ENCODE peak calls at places on chromosomes 12 and 14, in four cellular contexts. B is endothelial cell of umbilical vein, M is body of pancreas, P is caudate nucleus. K is an unnamed sample.

GRCh38 chr12:57175428-57176138 is 28.2 kb upstream of the LRP1-AS start:
- DNase-seq in B (peak; percentile 24), M (peak; percentile 69), P (peak; percentile 51), K (peak; percentile 44)

GRCh38 chr14:68874746-68875155 is 81.9 kb upstream of the ZFP36L1 start:
- DNase-seq in B (no peak), M (no peak), P (no peak), K (no peak)

GRCh38 chr12:110657747-110658146 is 31.2 kb downstream of the HVCN1 start:
- DNase-seq in B (no peak), M (no peak), P (no peak), K (no peak)

GRCh38 chr14:31268216-31268615 is 60.6 kb upstream of the HECTD1 start:
- DNase-seq in B (no peak), M (no peak), P (no peak), K (no peak)

GRCh38 chr12:92068441-92068840 is 77.2 kb downstream of the BTG1 start:
- DNase-seq in B (no peak), M (no peak), P (no peak), K (no peak)

GRCh38 chr12:6326316-6326959 is 15.4 kb downstream of the TNFRSF1A start:
- DNase-seq in B (peak; percentile 49), M (no peak), P (no peak), K (no peak)

GRCh38 chr12:130483616-130484180 is 146.0 kb downstream of the PIWIL1 start:
- DNase-seq in B (no peak), M (no peak), P (no peak), K (no peak)

GRCh38 chr12:7498832-7499231 is 4.7 kb downstream of the CD163 start:
- DNase-seq in B (no peak), M (peak; percentile 39), P (no peak), K (no peak)

GRCh38 chr14:54447231-54447692 is 6.1 kb upstream of the CNIH1 start:
- DNase-seq in B (no peak), M (peak; percentile 47), P (no peak), K (no peak)

DNA sequence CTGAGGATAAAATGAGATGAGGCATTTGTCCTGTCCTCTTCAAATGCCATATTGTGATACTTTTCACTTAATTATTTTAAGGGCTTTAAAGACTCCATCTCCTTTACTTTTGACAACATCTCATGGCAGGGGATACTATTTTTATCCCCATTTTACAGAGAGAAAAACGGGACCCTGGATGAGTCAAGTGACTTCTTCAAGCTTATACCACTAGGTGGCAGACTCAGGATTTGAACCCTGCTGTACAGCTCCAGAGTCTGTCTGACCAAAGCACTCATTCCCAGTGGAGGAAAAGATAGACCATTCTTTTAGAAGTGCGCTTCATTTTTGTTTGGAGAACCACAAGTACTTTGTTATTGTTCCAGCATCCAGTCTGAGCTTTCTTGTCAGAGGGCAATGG is 1.7 kb upstream of the SMOC1 start:
- DNase-seq in B (peak; percentile 33), M (peak; percentile 14), P (no peak), K (no peak)
- H3K27ac ChIP-seq in B (no peak overlapping the region), M (no peak overlapping the region), P (no peak overlapping the region), K (no peak overlapping the region)

GRCh38 chr12:3407723-3408122 is 83.3 kb upstream of the PRMT8 start:
- DNase-seq in B (no peak), M (no peak), P (no peak), K (no peak)
- H3K27ac ChIP-seq in B (no peak overlapping the region), M (no peak overlapping the region), P (no peak overlapping the region), K (no peak overlapping the region)

DNA sequence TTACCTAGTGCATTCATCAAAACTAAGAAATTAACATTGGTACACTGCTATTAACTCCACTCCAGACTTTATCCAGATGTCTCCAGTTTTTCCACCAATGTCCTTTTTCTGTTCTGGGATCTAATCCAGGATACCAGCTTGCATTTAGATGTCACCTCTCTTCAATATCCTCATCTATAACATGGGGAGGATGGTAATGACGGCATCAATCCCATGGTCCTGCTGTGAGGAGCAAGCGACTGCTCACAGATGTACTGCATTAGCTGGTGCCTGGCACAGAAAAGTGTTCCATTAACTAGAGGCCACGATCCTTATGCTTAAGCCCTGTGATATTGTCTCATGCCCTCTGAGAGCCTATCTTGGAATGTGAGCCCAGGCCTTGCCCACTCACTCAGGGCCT is 53.8 kb downstream of the CALM1 start:
- DNase-seq in B (no peak), M (no peak), P (no peak), K (no peak)
- H3K27ac ChIP-seq in B (no peak overlapping the region), M (no peak overlapping the region), P (no peak overlapping the region), K (no peak overlapping the region)

GRCh38 chr12:112103758-112104504 is 4.7 kb downstream of the NAA25 start:
- DNase-seq in B (no peak), M (no peak), P (no peak), K (no peak)

GRCh38 chr12:112105891-112106290 is 2.7 kb downstream of the NAA25 start:
- DNase-seq in B (no peak), M (no peak), P (no peak), K (no peak)

GRCh38 chr12:112107306-112107705 is 1.3 kb downstream of the NAA25 start:
- DNase-seq in B (no peak), M (no peak), P (no peak), K (no peak)

GRCh38 chr12:112111931-112112330 is 3.3 kb upstream of the NAA25 start:
- DNase-seq in B (no peak), M (no peak), P (no peak), K (no peak)

GRCh38 chr12:112107728-112108447 is 695 bp downstream of the NAA25 start:
- DNase-seq in B (peak; percentile 38), M (peak; percentile 33), P (peak; percentile 37), K (no peak)
- H3K27ac ChIP-seq in B (peak overlapping the region; percentile 74), M (peak overlapping the region; percentile 94), P (peak overlapping the region; percentile 28), K (peak overlapping the region; percentile 31)

GRCh38 chr12:52756281-52756960 is 20.7 kb downstream of the KRT76 start:
- DNase-seq in B (no peak), M (no peak), P (no peak), K (no peak)

GRCh38 chr12:52759218-52759617 is 17.9 kb downstream of the KRT76 start:
- DNase-seq in B (no peak), M (no peak), P (no peak), K (no peak)

GRCh38 chr12:52759695-52760094 is 17.4 kb downstream of the KRT76 start:
- DNase-seq in B (no peak), M (no peak), P (no peak), K (no peak)

GRCh38 chr12:52755533-52755932 is 21.6 kb downstream of the KRT76 start:
- DNase-seq in B (no peak), M (no peak), P (no peak), K (no peak)

DNA sequence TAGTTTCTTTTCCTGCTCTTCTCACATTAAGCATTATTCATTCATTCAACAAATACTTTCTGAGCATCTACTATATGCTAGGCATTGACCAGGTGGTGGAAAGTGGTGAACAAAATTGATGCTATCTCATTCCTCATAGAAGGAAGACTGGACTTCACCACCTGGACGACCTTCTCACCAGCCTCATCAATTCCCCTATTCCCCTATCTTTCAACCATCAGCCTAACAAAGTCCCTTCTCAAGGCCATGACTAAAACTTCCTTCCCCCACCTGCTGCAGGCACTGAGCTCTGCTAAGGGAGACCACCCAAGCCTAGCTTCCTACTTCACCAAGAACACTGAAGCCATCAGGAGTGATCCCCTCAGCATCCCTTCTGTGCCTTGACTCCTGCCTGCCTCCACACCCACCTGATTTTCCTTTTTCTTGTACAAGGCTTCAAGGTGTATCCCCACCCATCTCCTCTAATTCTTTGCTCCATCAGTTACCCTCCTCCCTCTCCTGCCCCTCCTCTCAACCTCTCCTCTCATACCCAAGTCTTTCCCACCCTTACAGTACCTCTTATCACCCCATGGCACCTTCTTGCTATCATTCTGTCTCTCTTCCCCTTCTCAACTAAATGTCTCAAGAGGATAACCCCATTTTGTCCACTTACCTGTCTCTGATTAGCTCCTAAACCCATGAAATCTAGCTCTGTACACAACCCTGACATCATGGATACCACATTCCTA is 19.5 kb downstream of the KRT76 start:
- DNase-seq in B (no peak), M (no peak), P (no peak), K (no peak)
- H3K27ac ChIP-seq in B (no peak overlapping the region), M (no peak overlapping the region), P (no peak overlapping the region), K (no peak overlapping the region)

GRCh38 chr14:61642246-61642982 is 52.9 kb upstream of the HIF1A start:
- DNase-seq in B (no peak), M (no peak), P (no peak), K (no peak)

GRCh38 chr14:61643546-61643945 is 51.8 kb upstream of the HIF1A start:
- DNase-seq in B (no peak), M (no peak), P (no peak), K (no peak)

GRCh38 chr14:61638595-61639391 is 56.5 kb upstream of the HIF1A start:
- DNase-seq in B (no peak), M (no peak), P (no peak), K (no peak)

GRCh38 chr14:61640834-61641170 is 54.5 kb upstream of the HIF1A start:
- DNase-seq in B (no peak), M (no peak), P (no peak), K (no peak)

DNA sequence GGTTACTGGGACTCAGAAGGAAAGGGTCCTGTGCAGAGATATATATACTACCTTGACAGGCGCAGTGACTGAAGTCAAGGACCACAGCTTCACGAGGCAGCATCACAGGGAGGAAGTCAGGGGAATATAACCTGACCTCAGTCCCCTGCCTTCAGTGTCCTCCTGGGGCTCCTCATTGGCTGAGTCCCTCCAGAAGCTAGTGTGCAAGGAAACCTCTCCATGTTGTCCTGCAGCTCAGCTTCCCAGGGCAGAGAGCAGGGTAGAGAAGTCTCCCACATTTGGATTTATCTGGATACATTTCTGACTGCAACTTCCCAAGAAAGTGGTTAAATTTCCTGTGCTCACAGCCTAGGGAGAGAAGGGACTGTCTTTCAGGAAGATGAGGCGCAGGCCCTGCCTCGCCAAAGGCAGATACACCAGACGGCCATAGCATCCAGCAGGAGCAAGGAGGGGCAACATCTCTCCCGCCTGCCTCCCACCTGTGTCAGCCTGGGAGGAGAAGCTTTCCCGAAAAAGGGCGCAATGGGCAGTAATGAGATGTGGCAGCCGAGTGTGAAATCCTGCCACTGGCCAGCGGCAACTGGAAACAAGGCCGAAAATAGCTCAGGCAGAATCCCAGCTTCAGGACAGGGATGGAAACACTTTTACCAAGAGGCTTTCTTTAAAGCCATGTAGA is 55.0 kb upstream of the HIF1A start:
- DNase-seq in B (no peak), M (no peak), P (no peak), K (no peak)
- H3K27ac ChIP-seq in B (no peak overlapping the region), M (no peak overlapping the region), P (no peak overlapping the region), K (no peak overlapping the region)

GRCh38 chr14:99704037-99704436 is 19.9 kb downstream of the CYP46A1 start:
- DNase-seq in B (no peak), M (no peak), P (no peak), K (no peak)

GRCh38 chr14:99708449-99708848 is 24.4 kb downstream of the CYP46A1 start:
- DNase-seq in B (no peak), M (no peak), P (no peak), K (no peak)

GRCh38 chr14:99706121-99706900 is 22.2 kb downstream of the CYP46A1 start:
- DNase-seq in B (no peak), M (no peak), P (no peak), K (no peak)

GRCh38 chr14:99707921-99708320 is 23.8 kb downstream of the CYP46A1 start:
- DNase-seq in B (no peak), M (no peak), P (no peak), K (no peak)

GRCh38 chr14:99707420-99707819 is 23.3 kb downstream of the CYP46A1 start:
- DNase-seq in B (no peak), M (no peak), P (no peak), K (no peak)
- H3K27ac ChIP-seq in B (no peak overlapping the region), M (no peak overlapping the region), P (no peak overlapping the region), K (no peak overlapping the region)

DNA sequence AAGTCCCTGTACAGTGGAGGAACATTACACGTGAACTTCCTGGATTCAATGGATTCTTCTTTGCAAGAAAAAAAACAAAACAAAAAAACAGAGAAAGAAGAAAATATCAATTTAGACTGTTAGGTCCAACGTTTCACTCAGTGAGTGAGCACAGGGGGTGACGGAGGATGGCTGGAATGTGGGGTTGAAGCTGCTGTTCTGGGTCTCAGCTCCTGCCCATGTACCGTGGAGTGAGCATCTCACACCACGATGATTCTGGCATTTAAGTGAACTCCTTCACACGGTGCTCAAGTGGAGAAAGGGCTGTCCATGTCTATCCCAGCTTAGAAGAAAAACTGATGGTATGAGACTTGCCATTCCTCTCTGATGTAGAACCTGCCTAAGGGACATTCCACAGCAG is 23.2 kb downstream of the CCND2 start:
- DNase-seq in B (no peak), M (no peak), P (no peak), K (no peak)
- H3K27ac ChIP-seq in B (no peak overlapping the region), M (no peak overlapping the region), P (no peak overlapping the region), K (no peak overlapping the region)